ENCODE peak calls at places on chromosomes 11 and 22, in five cellular contexts. S, Z, F, I and V are unnamed samples.

GRCh38 chr11:73257342-73258103 is 14.6 kb upstream of the P2RY6 start:
- DNase-seq in F (no peak), I (no peak), Z (no peak), S (peak; percentile 84), V (no peak)

GRCh38 chr11:128029219-128029722 is 558.1 kb downstream of the ETS1 start:
- DNase-seq in Z (no peak), S (no peak), F (no peak), I (no peak), V (no peak)

GRCh38 chr11:3823303-3823702 is 14.9 kb downstream of the PGAP2 start:
- DNase-seq in I (no peak), F (no peak), S (peak; percentile 86), Z (no peak), V (no peak)

GRCh38 chr11:74403607-74404006 is 5.4 kb upstream of the PGM2L1 start:
- DNase-seq in Z (no peak), S (no peak), F (no peak), I (no peak), V (no peak)

GRCh38 chr22:41360126-41360525 is 21.6 kb upstream of the TEF start:
- DNase-seq in I (no peak), Z (no peak), F (no peak), S (no peak), V (peak; percentile 50)

GRCh38 chr11:121892131-121892681 is 223.8 kb downstream of the BLID start:
- DNase-seq in F (no peak), Z (peak; percentile 79), I (no peak), S (peak; percentile 60), V (peak; percentile 13)

GRCh38 chr11:79437981-79438630 is 2.7 kb downstream of the TENM4 start:
- DNase-seq in S (peak; percentile 82), I (peak; percentile 28), Z (no peak), F (no peak), V (no peak)

GRCh38 chr11:762421-763072 is 14.7 kb downstream of the GATD1 start:
- DNase-seq in I (no peak), F (no peak), S (peak; percentile 91), Z (no peak), V (no peak)

GRCh38 chr22:39942433-39943213 is 17.6 kb upstream of the TMA7B start:
- DNase-seq in S (no peak), I (no peak), F (no peak), Z (no peak), V (no peak)

GRCh38 chr22:42800731-42801536 is 56.1 kb downstream of the ARFGAP3 start:
- DNase-seq in Z (no peak), S (no peak), I (no peak), F (no peak), V (no peak)

GRCh38 chr22:28989035-28989464 is 72.6 kb downstream of the C22orf31 start:
- DNase-seq in Z (no peak), I (peak; percentile 48), F (no peak), S (no peak), V (peak; percentile 41)

GRCh38 chr11:39174965-39175364 is 2284.5 kb downstream of the LRRC4C start:
- DNase-seq in I (no peak), Z (no peak), S (no peak), F (no peak), V (no peak)